ENCODE peak calls at places on chromosome 17, in four cellular contexts. Z is iPS-NIHi11; Y is effector memory CD4-positive, alpha-beta T cell; H is stimulated activated CD8-positive, alpha-beta memory T cell treated with anti-CD3 and anti-CD28 coated beads, Interleukin-7, amount 100 ng/mL, for 24 hours. R is an unnamed sample.

GRCh38 chr17:17156107-17156506 is 50.0 kb downstream of the PLD6 start:
- DNase-seq in Z (no peak), Y (no peak), H (no peak), R (no peak)

GRCh38 chr17:35184274-35184673 is 9.9 kb downstream of the SLC35G3 start:
- DNase-seq in Z (no peak), Y (no peak), H (no peak), R (no peak)

GRCh38 chr17:40540448-40540847 is 24.8 kb downstream of the CCR7 start:
- DNase-seq in Z (no peak), Y (peak), H (no peak), R (no peak)

GRCh38 chr17:59451706-59452105 is 113.7 kb upstream of the DHX40 start:
- DNase-seq in Z (no peak), Y (no peak), H (no peak), R (no peak)

GRCh38 chr17:49522329-49522890 is 27.3 kb downstream of the NGFR start:
- DNase-seq in Z (peak), Y (no peak), H (no peak), R (no peak)

GRCh38 chr17:45225964-45226530 is 4.4 kb downstream of the FMNL1 start:
- DNase-seq in Z (peak), Y (peak), H (peak), R (peak)

GRCh38 chr17:31596382-31597323 is 205.2 kb downstream of the RAB11FIP4 start:
- DNase-seq in Z (peak), Y (no peak), H (no peak), R (no peak)

GRCh38 chr17:65121368-65121767 is 15.8 kb upstream of the RGS9 start:
- DNase-seq in Z (no peak), Y (no peak), H (no peak), R (no peak)

GRCh38 chr17:72683506-72684404 is 408.7 kb downstream of the SLC39A11 start:
- DNase-seq in Z (peak), Y (no peak), H (no peak), R (no peak)

R was measured in NK-92 treated with Interleukin-12 subunit alpha and Interleukin-12 subunit beta, amount 100 ng/mL, for 24 hours.